ENCODE peak calls at places on chromosomes 16 and 17, in seven cellular contexts. M is lung, H is AG10803, T is natural killer cell, V is right lobe of liver, N is IMR-90, Y is ascending aorta. D is an unnamed sample.

GRCh38 chr16:88649924-88650748 is 717 bp downstream of the CYBA start:
- DNase-seq in Y (no peak), T (peak; percentile 65), M (no peak), V (peak; percentile 71), N (peak; percentile 8), H (peak; percentile 24), D (peak; percentile 70)

GRCh38 chr17:41553987-41554680 is 17.7 kb downstream of the KRT9 start:
- DNase-seq in T (no peak), Y (no peak), M (no peak), N (no peak), V (no peak), H (no peak), D (no peak)

GRCh38 chr17:76478097-76478496 is 10.7 kb downstream of the AANAT start:
- DNase-seq in Y (no peak), N (no peak), M (no peak), H (no peak), V (no peak), T (no peak), D (no peak)

GRCh38 chr16:85301171-85301690 is 189.0 kb upstream of the CIBAR2 start:
- DNase-seq in T (no peak), Y (no peak), N (no peak), V (no peak), H (no peak), M (no peak), D (no peak)

GRCh38 chr16:58556678-58557077 is 41.4 kb downstream of the SETD6 start:
- DNase-seq in N (peak; percentile 43), V (no peak), H (no peak), M (no peak), Y (no peak), T (no peak), D (no peak)

GRCh38 chr17:31499771-31500554 is 108.5 kb downstream of the RAB11FIP4 start:
- DNase-seq in H (peak; percentile 39), M (no peak), V (peak; percentile 79), T (no peak), N (peak; percentile 22), Y (peak; percentile 19), D (no peak)

GRCh38 chr16:25691519-25692091 is at the start of gene HS3ST4:
- DNase-seq in H (no peak), T (no peak), Y (no peak), V (no peak), M (no peak), N (no peak), D (no peak)

GRCh38 chr17:82297280-82297803 is 20.1 kb downstream of the CD7 start:
- DNase-seq in T (peak; percentile 89), M (peak; percentile 80), Y (peak; percentile 81), N (no peak), H (peak; percentile 39), V (peak; percentile 84), D (no peak)

GRCh38 chr17:14942511-14943185 is 322.5 kb downstream of the PMP22 start:
- DNase-seq in N (no peak), Y (no peak), M (no peak), T (no peak), H (peak; percentile 40), V (no peak), D (no peak)

GRCh38 chr16:3022208-3022696 is 1.5 kb downstream of the HCFC1R1 start:
- DNase-seq in T (peak; percentile 81), H (peak; percentile 96), M (peak; percentile 93), V (no peak), N (peak; percentile 95), Y (peak; percentile 84), D (peak; percentile 96)

GRCh38 chr17:82236142-82236971 is 7.5 kb downstream of the SLC16A3 start:
- DNase-seq in N (peak; percentile 47), V (peak; percentile 89), Y (no peak), M (no peak), T (peak; percentile 72), H (no peak), D (no peak)

GRCh38 chr17:83100220-83100852 is 20.9 kb downstream of the METRNL start:
- DNase-seq in N (no peak), T (no peak), V (no peak), Y (no peak), M (no peak), H (peak; percentile 58), D (no peak)

GRCh38 chr16:81405702-81406113 is 38.9 kb upstream of the CMIP start:
- DNase-seq in Y (no peak), H (peak; percentile 84), N (peak; percentile 92), M (no peak), T (no peak), V (no peak), D (no peak)

GRCh38 chr17:38560503-38561318 is 45.0 kb downstream of the SRCIN1 start:
- DNase-seq in M (no peak), V (no peak), Y (no peak), N (peak; percentile 42), T (no peak), H (peak; percentile 12), D (no peak)

GRCh38 chr16:11273721-11274324 is 394 bp upstream of the PRM3 start:
- DNase-seq in V (no peak), Y (no peak), H (no peak), M (no peak), T (no peak), N (no peak), D (no peak)

GRCh38 chr16:14392960-14393359 is 237.1 kb downstream of the PARN start:
- DNase-seq in T (no peak), M (no peak), H (no peak), V (no peak), N (no peak), Y (no peak), D (no peak)

GRCh38 chr17:67246648-67247415 is 1.8 kb upstream of the HELZ start:
- DNase-seq in T (peak; percentile 64), H (no peak), M (peak; percentile 83), N (peak; percentile 60), V (peak; percentile 63), Y (no peak), D (no peak)

GRCh38 chr17:46759141-46759540 is 59.4 kb downstream of the WNT3 start:
- DNase-seq in Y (no peak), N (no peak), T (no peak), V (no peak), H (no peak), M (no peak), D (no peak)

GRCh38 chr17:38864636-38865398 is 5.0 kb upstream of the LASP1 start:
- DNase-seq in Y (no peak), T (no peak), V (peak; percentile 12), H (no peak), M (no peak), N (peak; percentile 54), D (no peak)

GRCh38 chr17:39400547-39401411 is 647 bp downstream of the FBXL20 start:
- DNase-seq in V (no peak), H (peak; percentile 7), Y (no peak), T (no peak), N (no peak), M (no peak), D (no peak)

GRCh38 chr17:51214920-51215319 is 44.9 kb downstream of the MBTD1 start:
- DNase-seq in Y (no peak), V (no peak), M (no peak), T (no peak), H (no peak), N (no peak), D (no peak)

GRCh38 chr16:2963611-2964415 is at the start of gene KREMEN2:
- DNase-seq in T (no peak), M (no peak), V (peak; percentile 54), H (no peak), N (no peak), Y (no peak), D (peak; percentile 81)

GRCh38 chr17:16425698-16426659 is 10.6 kb downstream of the TRPV2 start:
- DNase-seq in T (no peak), H (no peak), V (peak; percentile 83), Y (no peak), M (no peak), N (no peak), D (no peak)

GRCh38 chr17:75830168-75831031 is 13.8 kb downstream of the UNC13D start:
- DNase-seq in T (no peak), H (no peak), Y (no peak), M (no peak), V (peak; percentile 49), N (no peak), D (no peak)

GRCh38 chr17:17579691-17580090 is 11.8 kb downstream of the PEMT start:
- DNase-seq in V (peak; percentile 62), H (no peak), Y (no peak), M (no peak), T (no peak), N (no peak), D (no peak)

GRCh38 chr16:12314786-12315185 is 338.3 kb downstream of the SNX29 start:
- DNase-seq in N (no peak), H (peak; percentile 40), M (no peak), Y (no peak), T (no peak), V (no peak), D (no peak)

GRCh38 chr16:83137326-83137770 is 510.6 kb downstream of the CDH13 start:
- DNase-seq in V (no peak), T (peak; percentile 43), Y (no peak), N (peak; percentile 83), M (no peak), H (peak; percentile 85), D (no peak)
- TF ChIP-seq CTCF in V (no peak), T (no peak), Y (no peak), N (no peak), M (no peak), H (no peak), D (no peak)

DNA sequence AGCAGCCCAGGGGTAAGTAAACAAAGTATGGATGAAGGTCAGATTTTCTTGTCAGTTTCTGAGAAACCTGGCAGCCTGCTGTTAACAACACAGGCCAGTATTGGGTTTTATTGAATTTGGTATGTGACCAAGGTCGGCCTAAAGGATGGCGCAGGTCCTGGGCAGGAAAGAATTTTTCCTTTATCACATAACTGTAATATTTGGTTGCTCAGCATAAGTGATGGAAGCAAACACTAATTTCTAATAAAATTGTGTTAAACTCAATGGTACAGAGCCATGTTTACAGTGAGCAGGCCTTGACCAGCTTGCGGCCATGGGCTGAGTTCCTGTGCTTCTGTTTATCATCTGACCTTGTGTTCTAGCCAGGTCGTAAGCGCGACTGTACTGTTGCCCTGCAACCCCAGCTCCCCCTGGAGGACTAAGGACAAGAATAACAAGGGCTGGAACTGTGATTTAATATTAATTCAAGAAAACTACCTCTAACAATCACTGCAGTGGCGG is 10.5 kb downstream of the POLDIP2 start:
- DNase-seq in V (peak; percentile 77), M (no peak), T (no peak), N (no peak), H (no peak), Y (no peak), D (no peak)
- TF ChIP-seq CTCF in V (peak; percentile 59), M (no peak), T (no peak), N (peak; percentile 44), H (peak; percentile 43), Y (peak; percentile 33), D (peak; percentile 60)

DNA sequence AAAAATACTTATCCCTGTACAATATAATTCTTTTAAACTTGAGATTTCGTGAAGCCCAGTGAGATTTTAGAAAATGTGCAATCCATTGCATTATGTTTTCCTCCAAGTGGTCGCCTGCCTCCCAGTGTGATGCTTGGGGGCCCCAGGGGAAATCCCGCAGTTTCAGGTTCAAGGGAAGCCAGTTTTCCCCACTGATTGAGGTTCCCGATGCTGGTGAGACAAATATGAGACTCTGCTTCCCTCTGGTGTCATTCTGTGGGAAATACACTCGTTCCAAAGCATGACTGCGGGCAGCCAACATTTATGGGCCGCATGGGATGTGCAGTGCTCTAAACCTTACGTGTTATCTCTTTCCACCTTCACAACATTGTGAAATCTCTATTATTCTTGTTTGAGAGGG is 200.8 kb downstream of the PRKCB start:
- DNase-seq in M (peak; percentile 32), H (peak; percentile 40), Y (no peak), N (peak; percentile 33), T (no peak), V (no peak), D (no peak)
- TF ChIP-seq CTCF in M (peak; percentile 40), H (peak; percentile 79), Y (peak; percentile 65), N (peak; percentile 72), T (peak; percentile 70), V (peak; percentile 67), D (peak; percentile 85)

GRCh38 chr16:70158261-70158939 is 15.2 kb upstream of the CLEC18C start:
- DNase-seq in V (no peak), H (no peak), Y (no peak), T (no peak), N (no peak), M (no peak), D (peak; percentile 82)
- TF ChIP-seq CTCF in V (no peak), H (peak; percentile 8), Y (no peak), T (no peak), N (no peak), M (no peak), D (no peak)